ENCODE peak calls at places on chromosomes 2 and 18, in nine cellular contexts. F, U, K, Z, P, L, B, A and X are unnamed samples.

GRCh38 chr2:71000780-71001591 is 6.3 kb upstream of the TEX261 start:
- DNase-seq in B (peak), F (peak), P (peak), A (peak), L (peak), Z (peak), K (peak), U (peak), X (peak)

GRCh38 chr2:219551412-219551811 is 7.6 kb downstream of the TMEM198 start:
- DNase-seq in L (peak), A (no peak), F (no peak), Z (no peak), K (no peak), U (peak), P (no peak), B (no peak), X (peak)

GRCh38 chr2:69022548-69022947 is 9.6 kb downstream of the ANTXR1 start:
- DNase-seq in B (no peak), U (peak), L (peak), F (no peak), P (no peak), Z (no peak), A (no peak), K (no peak), X (no peak)

GRCh38 chr2:50492452-50492851 is 539.5 kb downstream of the NRXN1 start:
- DNase-seq in U (peak), Z (no peak), K (peak), A (peak), L (peak), P (no peak), F (no peak), B (no peak), X (peak)

GRCh38 chr2:188765522-188765921 is 208.7 kb upstream of the COL3A1 start:
- DNase-seq in B (no peak), A (no peak), K (no peak), P (no peak), F (no peak), Z (no peak), L (peak), U (peak), X (peak)

GRCh38 chr2:119126650-119127049 is 31.9 kb downstream of the C1QL2 start:
- DNase-seq in P (peak), F (no peak), B (no peak), L (peak), A (peak), K (no peak), U (peak), Z (no peak), X (peak)

GRCh38 chr2:222398446-222398885 is 25.9 kb upstream of the SGPP2 start:
- DNase-seq in U (no peak), K (peak), B (no peak), L (no peak), P (no peak), Z (no peak), A (no peak), F (no peak), X (no peak)

GRCh38 chr2:201890447-201890846 is 84.1 kb downstream of the CDK15 start:
- DNase-seq in A (no peak), P (no peak), B (no peak), L (no peak), Z (no peak), U (peak), F (no peak), K (no peak), X (peak)

GRCh38 chr2:26574066-26574899 is 66.9 kb downstream of the CIB4 start:
- DNase-seq in B (peak), Z (peak), U (peak), F (no peak), L (no peak), K (no peak), A (no peak), P (no peak), X (no peak)

GRCh38 chr2:48428449-48428848 is 101.5 kb upstream of the STON1 start:
- DNase-seq in U (no peak), L (no peak), F (no peak), K (no peak), P (no peak), Z (no peak), A (no peak), B (no peak), X (no peak)

GRCh38 chr2:170680172-170680913 is 34.8 kb upstream of the SP5 start:
- DNase-seq in Z (no peak), P (no peak), A (no peak), F (no peak), K (no peak), L (no peak), U (no peak), B (no peak), X (no peak)

GRCh38 chr2:133841905-133842304 is 273.6 kb upstream of the NCKAP5 start:
- DNase-seq in B (no peak), Z (no peak), U (peak), L (peak), F (no peak), A (no peak), P (no peak), K (peak), X (peak)

GRCh38 chr2:216031960-216032689 is 18.8 kb upstream of the MREG start:
- DNase-seq in P (no peak), F (no peak), L (no peak), A (no peak), K (no peak), U (peak), Z (no peak), B (no peak), X (peak)

GRCh38 chr2:214410918-214411554 is at the start of gene VWC2L:
- DNase-seq in A (peak), U (peak), P (peak), K (peak), L (peak), Z (peak), B (no peak), F (no peak), X (peak)

GRCh38 chr2:238863231-238863630 is 15.3 kb downstream of the TWIST2 start:
- DNase-seq in L (no peak), F (no peak), K (no peak), A (no peak), P (no peak), Z (peak), B (peak), U (no peak), X (no peak)

GRCh38 chr2:132424526-132425121 is 8.0 kb downstream of the GPR39 start:
- DNase-seq in A (no peak), K (no peak), U (peak), L (no peak), Z (no peak), F (no peak), B (no peak), P (no peak), X (peak)

GRCh38 chr18:2471523-2471922 is 99.8 kb downstream of the METTL4 start:
- DNase-seq in K (no peak), B (no peak), P (no peak), Z (no peak), A (no peak), U (peak), F (no peak), L (peak), X (no peak)
- TF ChIP-seq CTCF in K (no peak), B (peak), P (no peak), Z (no peak), A (no peak), U (peak), F (no peak), L (no peak), X (no peak)

GRCh38 chr2:44960871-44961270 is 19.4 kb downstream of the SIX3 start:
- DNase-seq in A (no peak), K (no peak), P (no peak), Z (no peak), F (no peak), L (no peak), B (peak), U (no peak), X (no peak)

GRCh38 chr2:44967056-44967455 is 25.6 kb downstream of the SIX3 start:
- DNase-seq in B (no peak), L (no peak), K (no peak), A (no peak), U (no peak), F (no peak), P (no peak), Z (no peak), X (no peak)

GRCh38 chr2:44962176-44962695 is 20.7 kb downstream of the SIX3 start:
- DNase-seq in K (no peak), U (no peak), P (no peak), F (no peak), B (no peak), A (no peak), L (no peak), Z (no peak), X (no peak)

GRCh38 chr2:44965684-44966083 is 24.2 kb downstream of the SIX3 start:
- DNase-seq in L (no peak), A (no peak), Z (no peak), P (no peak), F (no peak), B (no peak), U (no peak), K (no peak), X (peak)

GRCh38 chr2:44964704-44965343 is 23.3 kb downstream of the SIX3 start:
- DNase-seq in U (no peak), B (peak), P (no peak), K (no peak), L (no peak), A (no peak), F (no peak), Z (no peak), X (no peak)
- TF ChIP-seq CTCF in U (peak), B (peak), P (peak), K (no peak), L (no peak), A (peak), F (no peak), Z (no peak), X (peak)

GRCh38 chr2:173090291-173090877 is 14.7 kb downstream of the MAP3K20 start:
- DNase-seq in B (no peak), U (peak), A (no peak), P (no peak), F (no peak), Z (no peak), L (peak), K (peak), X (no peak)

GRCh38 chr2:173087793-173088493 is 12.3 kb downstream of the MAP3K20 start:
- DNase-seq in P (no peak), B (no peak), Z (no peak), U (no peak), A (no peak), F (no peak), K (no peak), L (peak), X (no peak)

GRCh38 chr2:173094731-173095130 is 19.1 kb downstream of the MAP3K20 start:
- DNase-seq in P (no peak), K (no peak), F (no peak), Z (no peak), A (no peak), B (no peak), U (no peak), L (no peak), X (no peak)

GRCh38 chr2:173092844-173093402 is 17.3 kb downstream of the MAP3K20 start:
- DNase-seq in U (no peak), B (no peak), K (no peak), P (no peak), L (no peak), Z (no peak), F (no peak), A (no peak), X (no peak)

GRCh38 chr2:173090973-173091660 is 15.5 kb downstream of the MAP3K20 start:
- DNase-seq in Z (peak), U (no peak), A (no peak), B (no peak), P (no peak), F (no peak), K (peak), L (no peak), X (no peak)
- TF ChIP-seq CTCF in Z (no peak), U (peak), A (no peak), B (peak), P (no peak), F (no peak), K (peak), L (peak), X (no peak)

GRCh38 chr18:9683418-9684396 is 24.4 kb upstream of the RAB31 start:
- DNase-seq in Z (peak), K (no peak), P (peak), B (no peak), L (peak), U (peak), A (no peak), F (no peak), X (peak)
- TF ChIP-seq CTCF in Z (peak), K (no peak), P (peak), B (peak), L (peak), U (peak), A (peak), F (no peak), X (peak)

GRCh38 chr18:2655954-2656236 is 369 bp downstream of the SMCHD1 start:
- DNase-seq in A (no peak), Z (no peak), P (no peak), F (no peak), L (peak), K (no peak), U (no peak), B (peak), X (no peak)
- TF ChIP-seq CTCF in A (no peak), Z (no peak), P (no peak), F (no peak), L (no peak), K (no peak), U (no peak), B (peak), X (no peak)

DNA sequence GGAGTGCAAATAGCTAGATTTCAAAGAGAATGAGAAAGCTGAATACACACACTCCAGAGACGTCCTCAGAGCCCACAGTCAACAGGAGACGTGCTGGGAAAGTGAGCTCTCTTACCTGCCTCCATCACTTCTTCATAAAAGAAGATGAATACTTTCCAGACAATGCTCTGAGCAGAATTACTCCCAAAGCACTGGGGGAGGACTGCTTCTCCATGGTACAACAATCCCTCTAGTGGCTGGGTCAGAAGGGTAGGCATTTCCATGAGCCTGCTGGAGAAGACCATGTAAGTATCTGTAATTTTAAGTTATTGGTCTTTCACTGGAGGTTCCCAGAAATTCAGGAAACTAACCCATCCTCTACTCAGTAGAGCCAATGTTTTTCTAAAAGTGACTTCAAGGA is 190.3 kb downstream of the RBM43 start:
- DNase-seq in B (no peak), K (no peak), P (peak), Z (no peak), U (peak), A (no peak), F (no peak), L (peak), X (peak)
- TF ChIP-seq CTCF in B (peak), K (no peak), P (peak), Z (no peak), U (peak), A (no peak), F (no peak), L (peak), X (peak)

GRCh38 chr2:178422097-178422496 is 28.9 kb downstream of the PRKRA start:
- DNase-seq in U (peak), B (no peak), P (no peak), Z (no peak), L (no peak), F (no peak), K (no peak), A (no peak), X (no peak)

GRCh38 chr2:178420463-178420990 is 30.4 kb downstream of the PRKRA start:
- DNase-seq in Z (no peak), U (no peak), B (no peak), K (no peak), P (no peak), A (no peak), L (no peak), F (no peak), X (no peak)

GRCh38 chr2:178418426-178418825 is 32.5 kb downstream of the PRKRA start:
- DNase-seq in F (no peak), K (no peak), L (no peak), P (no peak), U (peak), Z (no peak), B (no peak), A (no peak), X (no peak)

GRCh38 chr2:178417916-178418315 is 33.1 kb downstream of the PRKRA start:
- DNase-seq in A (no peak), P (no peak), Z (no peak), U (peak), L (no peak), K (no peak), B (no peak), F (no peak), X (no peak)

DNA sequence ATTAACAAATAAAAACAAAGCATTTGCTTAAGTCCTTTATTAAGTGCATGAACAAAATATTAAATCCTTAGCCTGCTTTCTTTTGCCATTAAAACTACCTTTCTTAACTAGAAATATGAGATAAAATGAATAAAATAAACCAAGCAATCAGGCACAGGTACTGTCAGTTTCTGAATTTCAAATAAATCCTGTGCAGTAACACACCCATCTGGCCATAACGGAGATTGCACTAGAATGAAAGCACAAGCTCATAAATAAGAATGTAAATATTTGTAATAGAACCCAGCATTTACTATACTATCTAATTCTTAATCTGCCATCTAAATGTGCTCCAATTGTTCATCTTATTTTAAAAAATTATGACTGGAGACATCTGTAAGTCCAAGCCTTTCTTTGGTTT is 31.9 kb downstream of the PRKRA start:
- DNase-seq in K (no peak), A (no peak), L (peak), Z (no peak), U (peak), P (no peak), B (no peak), F (no peak), X (no peak)
- TF ChIP-seq CTCF in K (no peak), A (peak), L (peak), Z (no peak), U (peak), P (peak), B (peak), F (no peak), X (peak)